ENCODE peak calls at places on chromosomes 2 and 18, in seven cellular contexts. One of them, this sample, is unnamed.

GRCh38 chr2:231677632-231678104 is 30.7 kb upstream of the PTMA start:
- DNase-seq in stimulated activated CD4-positive, alpha-beta T cell treated with anti-CD3 and anti-CD28 coated beads, Interleukin-15, amount 100 ng/mL, for 1 hour: peak
- DNase-seq in D341Med: no peak
- DNase-seq in nucleus accumbens: peak
- DNase-seq in MCF 10A: peak
- DNase-seq in iris pigment epithelial cell: peak
- DNase-seq in AG20443: peak
- DNase-seq in this sample: peak

GRCh38 chr2:85914525-85914881 is 25.7 kb upstream of the ST3GAL5 start:
- DNase-seq in stimulated activated CD4-positive, alpha-beta T cell treated with anti-CD3 and anti-CD28 coated beads, Interleukin-15, amount 100 ng/mL, for 1 hour: no peak
- DNase-seq in MCF 10A: no peak
- DNase-seq in D341Med: no peak
- DNase-seq in nucleus accumbens: no peak
- DNase-seq in iris pigment epithelial cell: no peak
- DNase-seq in AG20443: no peak
- DNase-seq in this sample: no peak

GRCh38 chr2:162184796-162185195 is 32.7 kb upstream of the GCG start:
- DNase-seq in stimulated activated CD4-positive, alpha-beta T cell treated with anti-CD3 and anti-CD28 coated beads, Interleukin-15, amount 100 ng/mL, for 1 hour: no peak
- DNase-seq in AG20443: no peak
- DNase-seq in nucleus accumbens: no peak
- DNase-seq in iris pigment epithelial cell: no peak
- DNase-seq in MCF 10A: no peak
- DNase-seq in D341Med: no peak
- DNase-seq in this sample: no peak

GRCh38 chr18:7174359-7175107 is 56.4 kb upstream of the LRRC30 start:
- DNase-seq in nucleus accumbens: peak
- DNase-seq in AG20443: peak
- DNase-seq in D341Med: peak
- DNase-seq in MCF 10A: no peak
- DNase-seq in iris pigment epithelial cell: no peak
- DNase-seq in stimulated activated CD4-positive, alpha-beta T cell treated with anti-CD3 and anti-CD28 coated beads, Interleukin-15, amount 100 ng/mL, for 1 hour: no peak
- DNase-seq in this sample: no peak

GRCh38 chr18:61545281-61546245 is 212.3 kb downstream of the CDH20 start:
- DNase-seq in AG20443: no peak
- DNase-seq in stimulated activated CD4-positive, alpha-beta T cell treated with anti-CD3 and anti-CD28 coated beads, Interleukin-15, amount 100 ng/mL, for 1 hour: no peak
- DNase-seq in iris pigment epithelial cell: no peak
- DNase-seq in nucleus accumbens: no peak
- DNase-seq in D341Med: no peak
- DNase-seq in MCF 10A: no peak
- DNase-seq in this sample: no peak

GRCh38 chr2:11004206-11004605 is 92.5 kb downstream of the KCNF1 start:
- DNase-seq in MCF 10A: peak
- DNase-seq in stimulated activated CD4-positive, alpha-beta T cell treated with anti-CD3 and anti-CD28 coated beads, Interleukin-15, amount 100 ng/mL, for 1 hour: no peak
- DNase-seq in nucleus accumbens: no peak
- DNase-seq in iris pigment epithelial cell: peak
- DNase-seq in AG20443: no peak
- DNase-seq in D341Med: no peak
- DNase-seq in this sample: peak

GRCh38 chr2:74816540-74817331 is 17.2 kb upstream of the HK2 start:
- DNase-seq in D341Med: no peak
- DNase-seq in MCF 10A: no peak
- DNase-seq in stimulated activated CD4-positive, alpha-beta T cell treated with anti-CD3 and anti-CD28 coated beads, Interleukin-15, amount 100 ng/mL, for 1 hour: no peak
- DNase-seq in iris pigment epithelial cell: no peak
- DNase-seq in AG20443: no peak
- DNase-seq in nucleus accumbens: no peak
- DNase-seq in this sample: no peak

GRCh38 chr2:219570924-219571310 is 422 bp downstream of the OBSL1 start:
- DNase-seq in MCF 10A: no peak
- DNase-seq in iris pigment epithelial cell: peak
- DNase-seq in stimulated activated CD4-positive, alpha-beta T cell treated with anti-CD3 and anti-CD28 coated beads, Interleukin-15, amount 100 ng/mL, for 1 hour: no peak
- DNase-seq in D341Med: peak
- DNase-seq in AG20443: peak
- DNase-seq in nucleus accumbens: no peak
- DNase-seq in this sample: no peak

GRCh38 chr2:1973636-1974035 is 229.3 kb upstream of the PXDN start:
- DNase-seq in AG20443: no peak
- DNase-seq in nucleus accumbens: no peak
- DNase-seq in stimulated activated CD4-positive, alpha-beta T cell treated with anti-CD3 and anti-CD28 coated beads, Interleukin-15, amount 100 ng/mL, for 1 hour: no peak
- DNase-seq in MCF 10A: peak
- DNase-seq in iris pigment epithelial cell: no peak
- DNase-seq in D341Med: no peak
- DNase-seq in this sample: no peak

GRCh38 chr2:163801499-163801893 is 65.7 kb upstream of the FIGN start:
- DNase-seq in MCF 10A: no peak
- DNase-seq in nucleus accumbens: no peak
- DNase-seq in D341Med: no peak
- DNase-seq in AG20443: no peak
- DNase-seq in iris pigment epithelial cell: no peak
- DNase-seq in stimulated activated CD4-positive, alpha-beta T cell treated with anti-CD3 and anti-CD28 coated beads, Interleukin-15, amount 100 ng/mL, for 1 hour: no peak
- DNase-seq in this sample: no peak

GRCh38 chr2:205937193-205937592 is 148.8 kb downstream of the INO80D start:
- DNase-seq in AG20443: no peak
- DNase-seq in MCF 10A: no peak
- DNase-seq in stimulated activated CD4-positive, alpha-beta T cell treated with anti-CD3 and anti-CD28 coated beads, Interleukin-15, amount 100 ng/mL, for 1 hour: no peak
- DNase-seq in nucleus accumbens: no peak
- DNase-seq in D341Med: no peak
- DNase-seq in iris pigment epithelial cell: no peak
- DNase-seq in this sample: no peak

GRCh38 chr2:188773075-188773474 is 201.1 kb upstream of the COL3A1 start:
- DNase-seq in MCF 10A: peak
- DNase-seq in AG20443: no peak
- DNase-seq in stimulated activated CD4-positive, alpha-beta T cell treated with anti-CD3 and anti-CD28 coated beads, Interleukin-15, amount 100 ng/mL, for 1 hour: no peak
- DNase-seq in nucleus accumbens: no peak
- DNase-seq in iris pigment epithelial cell: peak
- DNase-seq in D341Med: no peak
- DNase-seq in this sample: no peak

GRCh38 chr18:51248685-51249084 is 51.2 kb upstream of the MEX3C start:
- DNase-seq in AG20443: no peak
- DNase-seq in D341Med: no peak
- DNase-seq in MCF 10A: no peak
- DNase-seq in stimulated activated CD4-positive, alpha-beta T cell treated with anti-CD3 and anti-CD28 coated beads, Interleukin-15, amount 100 ng/mL, for 1 hour: no peak
- DNase-seq in nucleus accumbens: no peak
- DNase-seq in iris pigment epithelial cell: no peak
- DNase-seq in this sample: no peak

GRCh38 chr18:69865656-69866241 is 81.9 kb downstream of the CD226 start:
- DNase-seq in iris pigment epithelial cell: no peak
- DNase-seq in stimulated activated CD4-positive, alpha-beta T cell treated with anti-CD3 and anti-CD28 coated beads, Interleukin-15, amount 100 ng/mL, for 1 hour: no peak
- DNase-seq in nucleus accumbens: no peak
- DNase-seq in AG20443: no peak
- DNase-seq in D341Med: no peak
- DNase-seq in MCF 10A: no peak
- DNase-seq in this sample: no peak

GRCh38 chr2:190533175-190533967 is 1.2 kb downstream of the NEMP2 start:
- DNase-seq in AG20443: no peak
- DNase-seq in iris pigment epithelial cell: no peak
- DNase-seq in nucleus accumbens: no peak
- DNase-seq in stimulated activated CD4-positive, alpha-beta T cell treated with anti-CD3 and anti-CD28 coated beads, Interleukin-15, amount 100 ng/mL, for 1 hour: no peak
- DNase-seq in MCF 10A: no peak
- DNase-seq in D341Med: no peak
- DNase-seq in this sample: no peak

GRCh38 chr2:23269747-23270146 is 115.2 kb upstream of the KLHL29 start:
- DNase-seq in AG20443: peak
- DNase-seq in D341Med: no peak
- DNase-seq in nucleus accumbens: no peak
- DNase-seq in MCF 10A: no peak
- DNase-seq in iris pigment epithelial cell: peak
- DNase-seq in stimulated activated CD4-positive, alpha-beta T cell treated with anti-CD3 and anti-CD28 coated beads, Interleukin-15, amount 100 ng/mL, for 1 hour: no peak
- DNase-seq in this sample: no peak

GRCh38 chr2:187313831-187314230 is 134.2 kb downstream of the CALCRL start:
- DNase-seq in D341Med: no peak
- DNase-seq in stimulated activated CD4-positive, alpha-beta T cell treated with anti-CD3 and anti-CD28 coated beads, Interleukin-15, amount 100 ng/mL, for 1 hour: no peak
- DNase-seq in iris pigment epithelial cell: no peak
- DNase-seq in MCF 10A: no peak
- DNase-seq in nucleus accumbens: no peak
- DNase-seq in AG20443: no peak
- DNase-seq in this sample: no peak

GRCh38 chr18:13124411-13124810 is 94.1 kb upstream of the LDLRAD4 start:
- DNase-seq in stimulated activated CD4-positive, alpha-beta T cell treated with anti-CD3 and anti-CD28 coated beads, Interleukin-15, amount 100 ng/mL, for 1 hour: no peak
- DNase-seq in AG20443: no peak
- DNase-seq in nucleus accumbens: no peak
- DNase-seq in iris pigment epithelial cell: no peak
- DNase-seq in MCF 10A: no peak
- DNase-seq in D341Med: no peak
- DNase-seq in this sample: no peak